ENCODE peak calls at places on chromosomes 16 and 17, in five cellular contexts. N is HEK293T, M is nephron progenitor cell, V is hypothalamus, B is NCI-H2081. S is an unnamed sample.

GRCh38 chr17:16243811-16244567 is 27.0 kb downstream of the PIGL start:
- DNase-seq in M (no peak), V (no peak), B (no peak), N (no peak), S (no peak)

GRCh38 chr16:86384263-86384649 is 126.1 kb upstream of the FOXF1 start:
- DNase-seq in B (no peak), M (no peak), V (no peak), N (no peak), S (no peak)

GRCh38 chr17:7136266-7136877 is 21.8 kb upstream of the ASGR2 start:
- DNase-seq in N (peak; percentile 59), M (peak; percentile 80), B (peak; percentile 17), V (no peak), S (peak; percentile 46)

GRCh38 chr17:43406676-43407645 is 8.2 kb downstream of the ARL4D start:
- DNase-seq in V (no peak), B (no peak), M (no peak), N (no peak), S (no peak)

GRCh38 chr17:75476752-75477492 is 20.5 kb downstream of the TMEM94 start:
- DNase-seq in B (no peak), N (no peak), V (no peak), M (no peak), S (no peak)

GRCh38 chr17:17412331-17412730 is 64.5 kb upstream of the MED9 start:
- DNase-seq in B (no peak), N (no peak), M (no peak), V (no peak), S (no peak)

GRCh38 chr17:2251098-2251497 is 52.5 kb downstream of the SMG6 start:
- DNase-seq in V (no peak), B (no peak), N (no peak), M (no peak), S (no peak)

GRCh38 chr17:60989439-60989838 is 311.8 kb downstream of the BCAS3 start:
- DNase-seq in M (no peak), B (no peak), N (no peak), V (no peak), S (no peak)

GRCh38 chr16:6846452-6846851 is 486.2 kb upstream of the RBFOX1 start:
- DNase-seq in M (no peak), B (no peak), V (no peak), N (no peak), S (no peak)

GRCh38 chr16:58499615-58500328 is at the start of gene NDRG4:
- DNase-seq in B (peak; percentile 66), N (peak; percentile 79), V (peak; percentile 94), M (peak; percentile 82), S (peak; percentile 97)

GRCh38 chr17:31452101-31452500 is 60.6 kb downstream of the RAB11FIP4 start:
- DNase-seq in N (no peak), M (no peak), B (no peak), V (no peak), S (no peak)

GRCh38 chr17:57084361-57084801 is 665 bp upstream of the AKAP1 start:
- DNase-seq in M (no peak), N (no peak), B (no peak), V (no peak), S (no peak)

GRCh38 chr17:81040791-81041337 is 5.9 kb downstream of the BAIAP2 start:
- DNase-seq in N (peak; percentile 65), B (no peak), M (no peak), V (no peak), S (peak; percentile 53)